ENCODE peak calls at places on chromosomes 7 and 10, in four cellular contexts. I is AG08396, M is kidney glomerular epithelial cell, G is activated T-helper 1 cell treated with Interleukin-2 at 50 U/mL for 16 hours. U is an unnamed sample.

GRCh38 chr10:95573953-95574604 is 12.9 kb upstream of the SORBS1 start:
- DNase-seq in I (no peak), M (no peak), G (no peak), U (no peak)

GRCh38 chr7:69898189-69898588 is 299.9 kb downstream of the AUTS2 start:
- DNase-seq in I (no peak), M (no peak), G (no peak), U (no peak)

GRCh38 chr10:95660283-95660682 is 3.8 kb upstream of the ALDH18A1 start:
- DNase-seq in I (peak), M (peak), G (no peak), U (peak)

GRCh38 chr10:85510682-85511081 is 855.9 kb downstream of the GRID1 start:
- DNase-seq in I (no peak), M (no peak), G (no peak), U (no peak)

GRCh38 chr10:57791546-57791945 is 476.1 kb downstream of the IPMK start:
- DNase-seq in I (no peak), M (no peak), G (no peak), U (no peak)

GRCh38 chr10:103812431-103812830 is 42.9 kb downstream of the SH3PXD2A start:
- DNase-seq in I (no peak), M (no peak), G (no peak), U (no peak)

GRCh38 chr10:6586501-6586900 is 6.4 kb upstream of the PRKCQ start:
- DNase-seq in I (no peak), M (no peak), G (no peak), U (no peak)

GRCh38 chr7:70132802-70133201 is 534.5 kb downstream of the AUTS2 start:
- DNase-seq in I (no peak), M (no peak), G (no peak), U (no peak)

GRCh38 chr10:117175215-117175900 is 21.9 kb upstream of the KCNK18 start:
- DNase-seq in I (no peak), M (no peak), G (peak), U (no peak)

GRCh38 chr10:77156406-77156879 is 481.2 kb downstream of the KCNMA1 start:
- DNase-seq in I (no peak), M (peak), G (no peak), U (peak)

GRCh38 chr7:135712182-135712782 is 15.7 kb downstream of the SLC13A4 start:
- DNase-seq in I (no peak), M (no peak), G (no peak), U (no peak)

GRCh38 chr10:110115784-110116520 is 91.5 kb upstream of the MXI1 start:
- DNase-seq in I (no peak), M (no peak), G (no peak), U (no peak)

U was measured in Caki2.